ENCODE peak calls at places on chromosomes 1 and 21, in six cellular contexts. R, S, Q, L, W and V are unnamed samples.

GRCh38 chr1:162133566-162133965 is 64.1 kb downstream of the NOS1AP start:
- DNase-seq in Q (no peak), S (no peak), W (no peak), R (no peak), L (no peak), V (no peak)

GRCh38 chr1:15696956-15697521 is 12.9 kb downstream of the PLEKHM2 start:
- DNase-seq in W (no peak), R (no peak), L (no peak), Q (no peak), S (peak), V (no peak)

GRCh38 chr1:33578557-33579448 is 106.4 kb downstream of the ZSCAN20 start:
- DNase-seq in R (no peak), Q (peak), L (no peak), W (no peak), S (no peak), V (no peak)

GRCh38 chr21:42469272-42469671 is 26.8 kb downstream of the RSPH1 start:
- DNase-seq in L (no peak), S (no peak), Q (no peak), W (no peak), R (peak), V (no peak)

GRCh38 chr1:207883104-207883651 is 27.7 kb downstream of the CD34 start:
- DNase-seq in R (no peak), L (no peak), Q (no peak), W (no peak), S (no peak), V (no peak)

GRCh38 chr1:204292733-204293132 is 67.0 kb downstream of the PLEKHA6 start:
- DNase-seq in Q (no peak), W (no peak), S (no peak), L (no peak), R (no peak), V (no peak)

GRCh38 chr1:151491641-151492040 is 19.5 kb upstream of the CGN start:
- DNase-seq in W (no peak), Q (no peak), R (no peak), L (no peak), S (no peak), V (no peak)

GRCh38 chr21:42578761-42579415 is 65.2 kb downstream of the SLC37A1 start:
- DNase-seq in S (no peak), W (no peak), Q (no peak), L (no peak), R (no peak), V (no peak)

GRCh38 chr21:35149698-35150097 is 100.6 kb upstream of the RUNX1 start:
- DNase-seq in W (no peak), L (no peak), R (no peak), S (no peak), Q (no peak), V (no peak)

GRCh38 chr1:13799502-13800283 is 99.7 kb downstream of the PRDM2 start:
- DNase-seq in R (peak), W (no peak), L (no peak), Q (no peak), S (no peak), V (no peak)

GRCh38 chr1:27525296-27526271 is 35.6 kb upstream of the WASF2 start:
- DNase-seq in Q (peak), R (no peak), L (no peak), S (peak), W (peak), V (peak)

GRCh38 chr1:174883361-174883760 is 116.4 kb upstream of the CACYBP start:
- DNase-seq in Q (peak), S (no peak), R (no peak), W (no peak), L (no peak), V (no peak)

GRCh38 chr1:3186526-3186921 is 117.5 kb downstream of the PRDM16 start:
- DNase-seq in W (no peak), R (no peak), Q (no peak), L (no peak), S (no peak), V (no peak)

GRCh38 chr21:31667141-31667540 is 7.6 kb downstream of the SOD1 start:
- DNase-seq in W (no peak), L (no peak), S (no peak), Q (no peak), R (no peak), V (no peak)

GRCh38 chr1:183129921-183130675 is 56.0 kb upstream of the LAMC2 start:
- DNase-seq in Q (no peak), R (no peak), L (no peak), W (no peak), S (no peak), V (no peak)

GRCh38 chr1:95323117-95323516 is 89.1 kb downstream of the RWDD3 start:
- DNase-seq in W (no peak), S (no peak), L (no peak), R (no peak), Q (peak), V (no peak)

GRCh38 chr1:17212487-17213121 is 7.7 kb downstream of the PADI1 start:
- DNase-seq in L (no peak), Q (peak), S (no peak), W (peak), R (no peak), V (peak)

GRCh38 chr1:147849097-147849873 is 53.3 kb upstream of the GJA8 start:
- DNase-seq in S (no peak), Q (no peak), W (no peak), R (no peak), L (no peak), V (no peak)

GRCh38 chr1:168320805-168321577 is 40.3 kb downstream of the TBX19 start:
- DNase-seq in W (no peak), R (no peak), S (peak), Q (no peak), L (no peak), V (no peak)

GRCh38 chr1:109890115-109890953 is 20.3 kb upstream of the CSF1 start:
- DNase-seq in Q (no peak), S (peak), W (no peak), R (no peak), L (no peak), V (peak)

GRCh38 chr1:193417420-193417819 is 231.0 kb upstream of the B3GALT2 start:
- DNase-seq in S (no peak), L (no peak), Q (no peak), W (peak), R (no peak), V (peak)

GRCh38 chr1:3049905-3050304 is 19.1 kb upstream of the PRDM16 start:
- DNase-seq in W (no peak), L (no peak), Q (no peak), R (no peak), S (no peak), V (no peak)

GRCh38 chr1:212291505-212292134 is 6.4 kb downstream of the PPP2R5A start:
- DNase-seq in R (no peak), Q (peak), L (peak), S (no peak), W (no peak), V (no peak)

GRCh38 chr1:24898909-24899439 is 31.1 kb downstream of the RUNX3 start:
- DNase-seq in L (no peak), Q (no peak), W (peak), S (no peak), R (peak), V (no peak)

GRCh38 chr1:107680579-107680985 is 284.4 kb downstream of the VAV3 start:
- DNase-seq in Q (no peak), R (no peak), W (no peak), S (no peak), L (no peak), V (no peak)

GRCh38 chr1:4058706-4059105 is 158.6 kb upstream of the C1orf174 start:
- DNase-seq in L (no peak), W (no peak), R (no peak), S (no peak), Q (no peak), V (no peak)

GRCh38 chr1:209202826-209203439 is 380.6 kb upstream of the CAMK1G start:
- DNase-seq in R (no peak), Q (peak), S (no peak), W (no peak), L (peak), V (no peak)

GRCh38 chr1:19645544-19646252 is 1.6 kb downstream of the NBL1 start:
- DNase-seq in Q (peak), W (no peak), L (no peak), S (no peak), R (no peak), V (no peak)

GRCh38 chr1:203039609-203040517 is 13.6 kb downstream of the PPFIA4 start:
- DNase-seq in L (no peak), W (no peak), R (no peak), S (no peak), Q (peak), V (no peak)

GRCh38 chr1:77608893-77609292 is 73.6 kb downstream of the ZZZ3 start:
- DNase-seq in Q (no peak), W (no peak), S (no peak), L (no peak), R (no peak), V (no peak)

GRCh38 chr21:40016667-40017066 is 149.4 kb downstream of the PCP4 start:
- DNase-seq in Q (no peak), W (no peak), L (no peak), S (no peak), R (no peak), V (no peak)